ENCODE peak calls at places on chromosomes 2 and 18, in ten cellular contexts. N is IMR-90, T is fibroblast of lung, D is HCT116, F is PC-9, J is choroid plexus epithelial cell, H is AG09309, V is Peyer's patch, Z is HepG2, S is left ventricle myocardium inferior. X is an unnamed sample.

GRCh38 chr2:190382851-190383250 is 25.3 kb upstream of the MFSD6 start:
- DNase-seq in D (peak; percentile 57), H (peak; percentile 18), Z (peak; percentile 62), F (peak; percentile 59), V (peak; percentile 55), T (peak; percentile 57), N (peak; percentile 41), S (no peak), J (peak; percentile 82), X (peak; percentile 48)

GRCh38 chr2:196555726-196556125 is 83.8 kb upstream of the CCDC150 start:
- DNase-seq in Z (no peak), H (no peak), S (no peak), J (no peak), V (no peak), N (no peak), F (no peak), D (no peak), T (no peak), X (no peak)

GRCh38 chr2:129069875-129070594 is 751.4 kb upstream of the HS6ST1 start:
- DNase-seq in D (no peak), F (no peak), N (no peak), Z (peak; percentile 8), V (peak; percentile 57), T (no peak), H (no peak), S (peak; percentile 47), J (no peak), X (no peak)

GRCh38 chr2:237351796-237352195 is 62.2 kb downstream of the COL6A3 start:
- DNase-seq in V (no peak), N (no peak), Z (no peak), J (no peak), S (no peak), H (no peak), D (no peak), F (no peak), T (no peak), X (no peak)

GRCh38 chr2:150133623-150134022 is 353.8 kb downstream of the RND3 start:
- DNase-seq in F (peak; percentile 81), J (peak; percentile 91), N (peak; percentile 92), T (peak; percentile 97), S (no peak), Z (peak; percentile 56), D (peak; percentile 74), V (peak; percentile 67), H (peak; percentile 79), X (peak; percentile 80)

GRCh38 chr2:167861574-167862193 is 385.7 kb downstream of the STK39 start:
- DNase-seq in S (no peak), H (no peak), D (no peak), J (no peak), F (no peak), N (no peak), Z (no peak), T (no peak), V (no peak), X (no peak)

GRCh38 chr2:212997526-212998020 is 153.8 kb downstream of the IKZF2 start:
- DNase-seq in J (no peak), S (no peak), D (no peak), H (no peak), N (no peak), V (no peak), F (no peak), T (no peak), Z (no peak), X (no peak)

GRCh38 chr2:28691774-28692281 is 59.8 kb upstream of the PPP1CB start:
- DNase-seq in N (peak; percentile 82), H (peak; percentile 29), D (no peak), J (peak; percentile 77), Z (peak; percentile 92), S (peak; percentile 44), V (peak; percentile 58), F (peak; percentile 54), T (peak; percentile 82), X (no peak)

GRCh38 chr18:46250084-46250811 is 146.1 kb downstream of the HAUS1 start:
- DNase-seq in J (peak; percentile 96), H (peak; percentile 34), F (peak; percentile 98), S (no peak), V (peak; percentile 76), T (peak; percentile 92), Z (no peak), D (peak; percentile 49), N (peak; percentile 92), X (peak; percentile 82)

GRCh38 chr2:110116033-110116710 is 550 bp upstream of the MALL start:
- DNase-seq in N (peak; percentile 54), T (peak; percentile 79), S (no peak), J (peak; percentile 71), V (peak; percentile 68), Z (no peak), F (peak; percentile 42), H (no peak), D (peak; percentile 56), X (peak; percentile 40)

GRCh38 chr2:165725421-165725820 is 68.6 kb downstream of the GALNT3 start:
- DNase-seq in J (peak; percentile 30), H (peak; percentile 34), D (no peak), F (peak; percentile 34), Z (no peak), S (no peak), N (peak; percentile 81), T (peak; percentile 90), V (no peak), X (peak; percentile 38)

GRCh38 chr2:105689484-105689883 is 55.2 kb upstream of the NCK2 start:
- DNase-seq in N (no peak), H (no peak), D (no peak), F (no peak), S (no peak), T (no peak), V (no peak), Z (no peak), J (no peak), X (no peak)

GRCh38 chr2:55459741-55460274 is 40.2 kb upstream of the CCDC88A start:
- DNase-seq in D (no peak), N (no peak), S (no peak), Z (no peak), T (no peak), J (no peak), H (no peak), V (no peak), F (no peak), X (no peak)

GRCh38 chr18:6881034-6881800 is 151.7 kb downstream of the ARHGAP28 start:
- DNase-seq in J (peak; percentile 66), T (peak; percentile 37), F (no peak), N (peak; percentile 60), D (no peak), Z (no peak), S (no peak), V (no peak), H (peak; percentile 28), X (peak; percentile 52)

GRCh38 chr2:10302479-10303173 is at the start of gene HPCAL1:
- DNase-seq in V (peak; percentile 96), J (peak; percentile 72), T (peak; percentile 79), N (peak; percentile 70), Z (peak; percentile 96), H (no peak), F (peak; percentile 85), S (peak; percentile 90), D (peak; percentile 36), X (no peak)

GRCh38 chr18:77486985-77487384 is 237.3 kb downstream of the GALR1 start:
- DNase-seq in H (no peak), T (no peak), D (no peak), V (no peak), F (no peak), Z (no peak), N (no peak), J (peak; percentile 23), S (no peak), X (no peak)

GRCh38 chr18:35376742-35377695 is at the start of gene ZNF396:
- DNase-seq in D (peak; percentile 23), N (peak; percentile 27), T (peak; percentile 62), F (no peak), Z (peak; percentile 52), H (no peak), V (peak; percentile 91), J (peak; percentile 48), S (peak; percentile 85), X (no peak)

GRCh38 chr2:190343170-190343499 is 254 bp upstream of the INPP1 start:
- DNase-seq in H (no peak), J (no peak), V (no peak), N (no peak), T (no peak), D (no peak), S (no peak), Z (no peak), F (no peak), X (no peak)

GRCh38 chr2:159044804-159045286 is 76.4 kb downstream of the TANC1 start:
- DNase-seq in T (peak; percentile 62), H (no peak), N (no peak), Z (no peak), V (no peak), D (no peak), F (no peak), J (no peak), S (no peak), X (no peak)
- H3K4me3 ChIP-seq in T (no peak overlapping the region), H (no peak overlapping the region), N (no peak overlapping the region), Z (no peak overlapping the region), V (no peak overlapping the region), D (no peak overlapping the region), F (no peak overlapping the region), J (no peak overlapping the region), S (no peak overlapping the region), X (no peak overlapping the region)

DNA sequence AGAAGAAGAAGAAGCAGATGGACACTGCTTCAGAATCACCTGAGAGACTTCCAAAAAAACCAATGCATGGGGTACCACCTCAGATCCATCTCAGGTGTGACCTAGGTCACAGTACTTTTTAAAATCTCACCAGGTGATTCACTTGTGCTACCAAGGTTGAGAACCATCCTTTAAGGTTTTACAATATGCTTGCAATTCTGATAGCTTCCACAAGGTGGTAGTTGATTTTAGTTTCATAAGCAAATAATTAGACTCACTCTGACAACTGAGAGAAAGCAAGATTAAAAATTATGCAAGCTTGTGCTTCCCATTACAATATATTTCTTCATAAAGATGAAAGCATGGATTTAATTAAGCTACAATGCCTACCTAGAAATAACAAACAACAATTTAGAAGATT is 355.1 kb downstream of the EN1 start:
- DNase-seq in D (peak; percentile 24), N (peak; percentile 37), T (peak; percentile 20), H (no peak), Z (peak; percentile 23), J (peak; percentile 67), F (no peak), S (no peak), V (no peak), X (peak; percentile 2)
- TF ChIP-seq CTCF in D (peak; percentile 36), N (peak; percentile 49), T (peak; percentile 11), H (peak; percentile 25), Z (peak; percentile 29), J (peak; percentile 56), F (peak; percentile 68), S (peak; percentile 12), V (peak; percentile 57), X (no peak)

GRCh38 chr2:26558271-26559043 is 80.5 kb upstream of the OTOF start:
- DNase-seq in V (no peak), F (no peak), N (no peak), J (peak; percentile 34), T (peak; percentile 50), Z (no peak), H (no peak), D (no peak), S (no peak), X (no peak)
- H3K4me3 ChIP-seq in V (no peak overlapping the region), F (no peak overlapping the region), N (no peak overlapping the region), J (no peak overlapping the region), T (no peak overlapping the region), Z (no peak overlapping the region), H (no peak overlapping the region), D (no peak overlapping the region), S (no peak overlapping the region), X (no peak overlapping the region)

DNA sequence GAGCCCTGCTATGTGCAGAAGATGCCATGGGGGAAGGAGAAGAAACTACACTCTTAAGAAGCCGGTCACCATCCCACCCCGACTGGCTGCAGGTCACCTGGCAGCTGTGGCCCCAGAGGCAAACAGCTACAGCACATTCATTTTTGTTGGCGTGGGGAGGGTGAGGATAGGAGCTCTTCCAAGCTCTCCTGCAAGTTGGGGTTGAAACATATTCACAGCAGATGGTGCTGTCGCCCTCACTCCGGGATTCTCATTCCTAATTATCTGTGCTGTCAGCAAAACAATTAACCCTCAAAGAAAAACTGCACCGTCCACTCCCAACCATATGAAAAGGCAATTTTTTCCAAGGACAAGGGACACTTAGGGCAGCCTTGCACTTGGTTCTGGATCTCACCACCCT is 68.7 kb downstream of the ZBTB7C start:
- DNase-seq in H (no peak), F (no peak), J (no peak), T (no peak), V (no peak), S (no peak), D (no peak), N (no peak), Z (no peak), X (no peak)
- TF ChIP-seq CTCF in H (no peak), F (no peak), J (no peak), T (no peak), V (no peak), S (peak; percentile 19), D (no peak), N (no peak), Z (no peak), X (no peak)